ENCODE peak calls at places on chromosome 21, in four cellular contexts. E is H1, N is IMR-90, W is mesenchymal stem cell. C is an unnamed sample.

GRCh38 chr21:42056468-42056867 is 14.6 kb upstream of the UMODL1 start:
- DNase-seq in E (no peak), N (peak), W (no peak), C (no peak)

GRCh38 chr21:29436143-29436542 is 137.4 kb downstream of the BACH1 start:
- DNase-seq in E (no peak), N (no peak), W (no peak), C (no peak)

GRCh38 chr21:15224346-15225086 is 159.7 kb upstream of the NRIP1 start:
- DNase-seq in E (no peak), N (peak), W (peak), C (no peak)

GRCh38 chr21:31986035-31986856 is 113.4 kb downstream of the HUNK start:
- DNase-seq in E (no peak), N (no peak), W (no peak), C (no peak)

GRCh38 chr21:34914239-34914638 is 134.9 kb downstream of the RUNX1 start:
- DNase-seq in E (no peak), N (no peak), W (peak), C (no peak)

GRCh38 chr21:31186916-31187315 is 148.6 kb upstream of the KRTAP19-8 start:
- DNase-seq in E (no peak), N (no peak), W (no peak), C (no peak)

GRCh38 chr21:14846619-14847018 is 218.2 kb downstream of the NRIP1 start:
- DNase-seq in E (no peak), N (no peak), W (no peak), C (no peak)

GRCh38 chr21:33901421-33902288 is 13.9 kb downstream of the ATP5PO start:
- DNase-seq in E (peak), N (peak), W (peak), C (peak)

GRCh38 chr21:33948096-33948950 is 32.7 kb upstream of the ATP5PO start:
- DNase-seq in E (peak), N (peak), W (peak), C (peak)

GRCh38 chr21:27079807-27080206 is 112.9 kb upstream of the ADAMTS5 start:
- DNase-seq in E (no peak), N (peak), W (no peak), C (no peak)
- H3K18ac ChIP-seq in E (no peak), N (no peak), W (no peak), C (no peak)

DNA sequence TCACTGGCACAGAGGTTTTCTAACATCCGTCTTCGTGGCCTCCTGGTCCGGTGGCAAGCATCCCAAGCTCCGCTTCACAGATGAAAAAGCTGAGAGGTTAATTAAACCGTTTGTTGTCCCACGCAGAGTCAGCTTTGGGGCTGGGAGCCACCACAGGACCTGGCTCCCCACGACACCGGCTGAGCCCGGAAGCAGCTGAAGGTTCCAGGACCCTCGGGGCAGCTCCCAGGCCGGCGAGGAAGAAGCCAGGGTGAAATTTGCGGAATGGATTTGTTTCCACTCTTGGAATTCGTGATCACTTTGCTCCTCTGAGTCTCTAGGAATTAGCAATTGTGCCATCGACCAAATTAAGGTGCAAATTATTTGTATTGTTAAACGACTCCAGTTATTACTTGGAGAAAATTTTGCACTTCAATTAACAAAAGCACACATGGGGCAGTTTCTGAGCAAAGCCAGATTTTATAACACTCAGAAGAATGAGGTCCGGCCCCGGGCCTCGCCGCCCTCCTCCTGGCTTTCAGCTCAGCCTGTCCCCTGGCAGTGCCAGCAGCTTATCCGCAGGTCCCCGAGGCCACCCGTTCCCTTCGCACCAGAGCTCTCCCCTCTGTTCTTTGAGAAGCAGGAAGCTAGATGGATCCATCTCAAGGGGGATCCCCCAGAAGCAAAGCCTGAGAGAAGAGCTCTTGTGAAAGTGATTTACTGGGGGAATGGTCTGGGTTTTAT is 69.1 kb downstream of the SIK1 start:
- DNase-seq in E (no peak), N (no peak), W (no peak), C (no peak)
- H3K4ac ChIP-seq in E (no peak), N (no peak), W (no peak), C (no peak)

GRCh38 chr21:45496151-45496967 is 45.9 kb downstream of the SLC19A1 start:
- DNase-seq in E (no peak), N (no peak), W (no peak), C (no peak)

GRCh38 chr21:45494851-45495680 is 47.2 kb downstream of the SLC19A1 start:
- DNase-seq in E (no peak), N (no peak), W (no peak), C (no peak)

GRCh38 chr21:45492765-45493164 is 49.5 kb downstream of the SLC19A1 start:
- DNase-seq in E (no peak), N (no peak), W (no peak), C (no peak)

GRCh38 chr21:45493401-45494001 is 48.7 kb downstream of the SLC19A1 start:
- DNase-seq in E (no peak), N (no peak), W (no peak), C (no peak)

GRCh38 chr21:45494135-45494850 is 47.9 kb downstream of the SLC19A1 start:
- DNase-seq in E (no peak), N (no peak), W (no peak), C (no peak)
- H3K18ac ChIP-seq in E (no peak), N (no peak), W (no peak), C (no peak)

GRCh38 chr21:39736716-39737115 is 8.3 kb upstream of the IGSF5 start:
- DNase-seq in E (no peak), N (no peak), W (no peak), C (no peak)
- H3K4ac ChIP-seq in E (no peak), N (no peak), W (no peak), C (no peak)

GRCh38 chr21:45982256-45982757 is 737 bp downstream of the COL6A1 start:
- DNase-seq in E (peak), N (no peak), W (no peak), C (no peak)
- H3K18ac ChIP-seq in E (peak), N (peak), W (peak), C (no peak)